ENCODE peak calls at places on chromosomes 6 and 20, in ten cellular contexts. K is PC-3, F is LNCaP clone FGC, A is fibroblast of mammary gland, J is foreskin fibroblast, Z is spleen, V is neural progenitor cell, D is NB4, B is A673, E is right lobe of liver. N is an unnamed sample.

GRCh38 chr6:37910998-37911397 is 91.5 kb downstream of the ZFAND3 start:
- DNase-seq in K (no peak), F (no peak), A (no peak), J (no peak), Z (no peak), V (no peak), D (no peak), B (no peak), E (no peak), N (no peak)

GRCh38 chr6:38391206-38391908 is 248.4 kb downstream of the BTBD9 start:
- DNase-seq in K (peak), F (no peak), A (peak), J (peak), Z (no peak), V (peak), D (no peak), B (no peak), E (no peak), N (peak)

GRCh38 chr6:132495604-132496079 is 17.3 kb downstream of the STX7 start:
- DNase-seq in K (no peak), F (no peak), A (no peak), J (no peak), Z (no peak), V (no peak), D (no peak), B (no peak), E (no peak), N (no peak)

GRCh38 chr6:18246205-18246604 is 18.1 kb downstream of the DEK start:
- DNase-seq in K (peak), F (no peak), A (no peak), J (no peak), Z (no peak), V (no peak), D (no peak), B (no peak), E (no peak), N (no peak)

GRCh38 chr6:109165392-109165964 is 70.2 kb downstream of the CEP57L1 start:
- DNase-seq in K (peak), F (no peak), A (peak), J (peak), Z (no peak), V (peak), D (peak), B (no peak), E (no peak), N (peak)

GRCh38 chr6:4028051-4028450 is 50.9 kb downstream of the FAM217A start:
- DNase-seq in K (no peak), F (no peak), A (no peak), J (no peak), Z (no peak), V (no peak), D (no peak), B (no peak), E (no peak), N (no peak)

GRCh38 chr20:56515657-56516381 is 8.7 kb upstream of the FAM209A start:
- DNase-seq in K (peak), F (no peak), A (peak), J (peak), Z (no peak), V (no peak), D (peak), B (peak), E (no peak), N (no peak)

GRCh38 chr6:45115696-45116095 is 212.4 kb upstream of the RUNX2 start:
- DNase-seq in K (peak), F (no peak), A (peak), J (peak), Z (no peak), V (no peak), D (no peak), B (no peak), E (no peak), N (no peak)

GRCh38 chr6:71490876-71491275 is 202.3 kb downstream of the OGFRL1 start:
- DNase-seq in K (no peak), F (no peak), A (no peak), J (no peak), Z (no peak), V (no peak), D (no peak), B (no peak), E (no peak), N (no peak)

GRCh38 chr6:160513836-160514235 is 150.2 kb downstream of the LPA start:
- DNase-seq in K (peak), F (no peak), A (peak), J (peak), Z (no peak), V (peak), D (no peak), B (no peak), E (no peak), N (no peak)

GRCh38 chr6:6631526-6632276 is 43.2 kb downstream of the LY86 start:
- DNase-seq in K (peak), F (peak), A (no peak), J (peak), Z (no peak), V (no peak), D (peak), B (no peak), E (no peak), N (no peak)

GRCh38 chr6:4820704-4821276 is 44.6 kb downstream of the CDYL start:
- DNase-seq in K (no peak), F (no peak), A (peak), J (peak), Z (no peak), V (no peak), D (no peak), B (no peak), E (no peak), N (no peak)

GRCh38 chr20:62741191-62741676 is 32.6 kb downstream of the NTSR1 start:
- DNase-seq in K (peak), F (no peak), A (no peak), J (peak), Z (peak), V (peak), D (peak), B (peak), E (peak), N (no peak)

GRCh38 chr20:44941292-44941691 is 18.9 kb downstream of the TOMM34 start:
- DNase-seq in K (no peak), F (no peak), A (no peak), J (peak), Z (no peak), V (no peak), D (no peak), B (no peak), E (no peak), N (no peak)

GRCh38 chr20:1813101-1813529 is 82.1 kb upstream of the SIRPA start:
- DNase-seq in K (peak), F (peak), A (peak), J (peak), Z (no peak), V (no peak), D (no peak), B (no peak), E (peak), N (peak)

GRCh38 chr6:46605091-46605797 is 47.4 kb downstream of the CYP39A1 start:
- DNase-seq in K (no peak), F (no peak), A (no peak), J (no peak), Z (no peak), V (no peak), D (no peak), B (no peak), E (no peak), N (no peak)

GRCh38 chr6:72560721-72561593 is 60.9 kb upstream of the KCNQ5 start:
- DNase-seq in K (no peak), F (no peak), A (peak), J (no peak), Z (no peak), V (no peak), D (no peak), B (no peak), E (no peak), N (no peak)

GRCh38 chr6:143564484-143565017 is 53.0 kb upstream of the FUCA2 start:
- DNase-seq in K (no peak), F (no peak), A (no peak), J (peak), Z (no peak), V (no peak), D (no peak), B (no peak), E (no peak), N (no peak)

GRCh38 chr6:145809785-145810184 is 4.8 kb downstream of the FBXO30 start:
- DNase-seq in K (no peak), F (no peak), A (peak), J (peak), Z (no peak), V (no peak), D (no peak), B (no peak), E (no peak), N (peak)

GRCh38 chr20:1484438-1485120 is 6.6 kb downstream of the SIRPB2 start:
- DNase-seq in K (peak), F (no peak), A (peak), J (peak), Z (no peak), V (no peak), D (no peak), B (no peak), E (no peak), N (no peak)

GRCh38 chr6:54865091-54865631 is 18.6 kb downstream of the FAM83B start:
- DNase-seq in K (no peak), F (no peak), A (no peak), J (no peak), Z (no peak), V (peak), D (no peak), B (no peak), E (no peak), N (no peak)

GRCh38 chr6:132734694-132735236 is 20.9 kb upstream of the VNN1 start:
- DNase-seq in K (peak), F (peak), A (peak), J (peak), Z (no peak), V (no peak), D (peak), B (peak), E (no peak), N (no peak)

GRCh38 chr6:28497893-28498292 is 17.7 kb downstream of the GPX6 start:
- DNase-seq in K (no peak), F (no peak), A (no peak), J (no peak), Z (no peak), V (no peak), D (no peak), B (no peak), E (no peak), N (no peak)

GRCh38 chr20:17835941-17836861 is 132.4 kb downstream of the SNX5 start:
- DNase-seq in K (no peak), F (no peak), A (peak), J (peak), Z (no peak), V (peak), D (no peak), B (no peak), E (no peak), N (no peak)

GRCh38 chr6:18400831-18401446 is 13.8 kb downstream of the RNF144B start:
- DNase-seq in K (no peak), F (no peak), A (peak), J (peak), Z (no peak), V (no peak), D (peak), B (no peak), E (no peak), N (no peak)

GRCh38 chr20:54025166-54025835 is 45.1 kb downstream of the BCAS1 start:
- DNase-seq in K (no peak), F (no peak), A (peak), J (no peak), Z (no peak), V (no peak), D (no peak), B (no peak), E (no peak), N (peak)

GRCh38 chr6:139533573-139534471 is 159.4 kb upstream of the CITED2 start:
- DNase-seq in K (no peak), F (no peak), A (peak), J (peak), Z (no peak), V (no peak), D (no peak), B (peak), E (peak), N (peak)

GRCh38 chr6:57247603-57248002 is 25.5 kb upstream of the RAB23 start:
- DNase-seq in K (no peak), F (no peak), A (peak), J (peak), Z (no peak), V (no peak), D (no peak), B (no peak), E (no peak), N (no peak)

GRCh38 chr6:49264496-49264895 is 198.6 kb downstream of the MMUT start:
- DNase-seq in K (no peak), F (no peak), A (no peak), J (no peak), Z (no peak), V (no peak), D (no peak), B (no peak), E (no peak), N (no peak)

GRCh38 chr6:162271922-162272321 is 455.6 kb downstream of the PRKN start:
- DNase-seq in K (no peak), F (no peak), A (no peak), J (no peak), Z (no peak), V (peak), D (no peak), B (no peak), E (no peak), N (no peak)

GRCh38 chr6:2848851-2849250 is 7.2 kb upstream of the SERPINB1 start:
- DNase-seq in K (no peak), F (no peak), A (no peak), J (no peak), Z (peak), V (no peak), D (no peak), B (no peak), E (no peak), N (no peak)
- H3K4me3 ChIP-seq in K (no peak), F (no peak), A (no peak), J (no peak), Z (no peak), V (no peak), D (no peak), B (no peak), E (no peak), N (no peak)

GRCh38 chr6:77173472-77174074 is 289.7 kb downstream of the HTR1B start:
- DNase-seq in K (no peak), F (no peak), A (peak), J (peak), Z (no peak), V (peak), D (peak), B (no peak), E (no peak), N (no peak)
- TF ChIP-seq CTCF in K (peak), F (peak), A (no peak), J (no peak), Z (no peak), V (peak), D (no peak), B (no peak), E (no peak), N (no peak)

GRCh38 chr6:121442591-121442990 is 7.1 kb downstream of the GJA1 start:
- DNase-seq in K (no peak), F (no peak), A (no peak), J (peak), Z (no peak), V (peak), D (no peak), B (no peak), E (no peak), N (no peak)
- H3K4me3 ChIP-seq in K (no peak), F (no peak), A (no peak), J (no peak), Z (no peak), V (peak), D (no peak), B (no peak), E (no peak), N (no peak)

GRCh38 chr20:35991142-35991771 is 22.9 kb downstream of the CNBD2 start:
- DNase-seq in K (peak), F (peak), A (peak), J (peak), Z (peak), V (peak), D (peak), B (peak), E (no peak), N (no peak)
- TF ChIP-seq CTCF in K (peak), F (peak), A (peak), J (peak), Z (peak), V (peak), D (peak), B (peak), E (peak), N (peak)